ENCODE peak calls at places on chromosomes 2 and 18, in six cellular contexts. V is NCI-H748 treated with DMSO at 0.1 percent for 48 hours, R is astrocyte of the spinal cord, P is endothelial cell, A is glutamatergic neuron, U is globus pallidus. S is an unnamed sample.

GRCh38 chr2:64766841-64767669 is 113.3 kb upstream of the SERTAD2 start:
- DNase-seq in V (peak; percentile 10), R (peak; percentile 57), P (no peak), A (no peak), U (peak; percentile 60), S (no peak)

GRCh38 chr2:136225950-136226835 is 108.2 kb upstream of the CXCR4 start:
- DNase-seq in V (no peak), R (no peak), P (no peak), A (no peak), U (no peak), S (no peak)

GRCh38 chr2:160051374-160051800 is 11.0 kb downstream of the PLA2R1 start:
- DNase-seq in V (no peak), R (no peak), P (no peak), A (no peak), U (no peak), S (no peak)

GRCh38 chr18:22550861-22551260 is 133.1 kb upstream of the CTAGE1 start:
- DNase-seq in V (no peak), R (no peak), P (no peak), A (no peak), U (no peak), S (peak; percentile 20)

GRCh38 chr18:76923485-76924085 is 101.2 kb downstream of the ZNF236 start:
- DNase-seq in V (no peak), R (peak; percentile 22), P (peak; percentile 58), A (peak; percentile 74), U (no peak), S (peak; percentile 8)

GRCh38 chr2:45776160-45776955 is 124.9 kb downstream of the PRKCE start:
- DNase-seq in V (no peak), R (peak; percentile 26), P (no peak), A (no peak), U (no peak), S (no peak)

GRCh38 chr2:23487735-23488492 is 102.9 kb downstream of the KLHL29 start:
- DNase-seq in V (no peak), R (peak; percentile 88), P (no peak), A (no peak), U (no peak), S (peak; percentile 60)

GRCh38 chr2:40240067-40240466 is 211.8 kb downstream of the SLC8A1 start:
- DNase-seq in V (no peak), R (peak; percentile 98), P (no peak), A (no peak), U (no peak), S (peak; percentile 76)

GRCh38 chr2:235026137-235026536 is 74.3 kb downstream of the SH3BP4 start:
- DNase-seq in V (no peak), R (peak; percentile 91), P (no peak), A (no peak), U (no peak), S (peak; percentile 99)

GRCh38 chr2:195656859-195657633 is at the start of gene SLC39A10:
- DNase-seq in V (peak; percentile 98), R (peak; percentile 98), P (peak; percentile 97), A (peak; percentile 96), U (peak; percentile 99), S (peak; percentile 97)

GRCh38 chr2:177753682-177754475 is 318.7 kb downstream of the PDE11A start:
- DNase-seq in V (peak; percentile 14), R (peak; percentile 90), P (peak; percentile 28), A (peak; percentile 39), U (peak; percentile 81), S (peak; percentile 20)

GRCh38 chr18:76943542-76944339 is 121.4 kb downstream of the ZNF236 start:
- DNase-seq in V (no peak), R (peak; percentile 42), P (no peak), A (peak; percentile 58), U (no peak), S (no peak)

S was measured in mammary epithelial cell.